ENCODE peak calls at places on chromosomes 7 and 10, in ten cellular contexts. B is ovary, V is upper lobe of right lung, U is fibroblast of the aortic adventitia, Y is HFFc6, K is WERI-Rb-1, D is right lobe of liver, H is osteocyte, M is B cell, A is GM20000. R is an unnamed sample.

GRCh38 chr10:73956476-73957338 is 41.2 kb upstream of the VCL start:
- DNase-seq in K (no peak), H (no peak), Y (peak), M (peak), D (no peak), A (peak), U (peak), B (no peak), V (no peak), R (no peak)

GRCh38 chr10:116723428-116724281 is 18.7 kb downstream of the HSPA12A start:
- DNase-seq in D (no peak), M (no peak), A (no peak), H (no peak), K (no peak), U (no peak), Y (no peak), V (no peak), B (no peak), R (no peak)

GRCh38 chr7:2530076-2530967 is 10.7 kb downstream of the LFNG start:
- DNase-seq in H (no peak), B (no peak), Y (no peak), D (no peak), V (peak), M (peak), A (peak), K (no peak), U (no peak), R (no peak)

GRCh38 chr7:156652886-156653568 is 12.5 kb downstream of the RNF32 start:
- DNase-seq in A (no peak), B (no peak), K (no peak), U (no peak), M (no peak), D (no peak), H (no peak), Y (peak), V (no peak), R (no peak)

GRCh38 chr7:79684384-79684783 is 230.9 kb upstream of the MAGI2 start:
- DNase-seq in M (no peak), V (no peak), D (no peak), A (no peak), K (no peak), U (no peak), H (no peak), Y (no peak), B (no peak), R (no peak)

GRCh38 chr10:100744136-100744979 is 1.0 kb upstream of the PAX2 start:
- DNase-seq in U (no peak), V (no peak), B (no peak), D (no peak), Y (no peak), K (no peak), A (peak), M (peak), H (no peak), R (no peak)

GRCh38 chr7:1227814-1228534 is 4.7 kb upstream of the UNCX start:
- DNase-seq in B (no peak), D (no peak), V (no peak), M (no peak), H (no peak), A (no peak), K (no peak), U (no peak), Y (no peak), R (no peak)

GRCh38 chr7:129072410-129073063 is 17.6 kb upstream of the TNPO3 start:
- DNase-seq in D (no peak), U (no peak), M (no peak), Y (no peak), A (peak), K (no peak), V (no peak), H (peak), B (no peak), R (no peak)

GRCh38 chr7:156474241-156474743 is 166.3 kb upstream of the RNF32 start:
- DNase-seq in V (no peak), M (no peak), A (no peak), U (no peak), B (no peak), H (peak), K (no peak), D (no peak), Y (peak), R (no peak)

GRCh38 chr10:69855346-69856163 is 53.8 kb downstream of the COL13A1 start:
- DNase-seq in B (no peak), U (peak), Y (no peak), D (no peak), V (no peak), A (no peak), K (no peak), M (no peak), H (no peak), R (no peak)

GRCh38 chr7:124643196-124643850 is 122.3 kb downstream of the GPR37 start:
- DNase-seq in V (no peak), B (no peak), A (no peak), K (no peak), U (no peak), H (no peak), D (no peak), Y (no peak), M (no peak), R (no peak)

GRCh38 chr7:106129291-106129690 is 17.2 kb upstream of the SYPL1 start:
- DNase-seq in M (no peak), D (no peak), Y (no peak), A (no peak), H (no peak), B (no peak), U (no peak), K (no peak), V (no peak), R (no peak)

GRCh38 chr10:124307531-124308350 is 111.0 kb downstream of the OAT start:
- DNase-seq in H (no peak), U (no peak), A (no peak), D (peak), K (no peak), M (no peak), B (no peak), Y (no peak), V (peak), R (peak)

GRCh38 chr7:102872460-102872859 is 40.3 kb upstream of the LRRC17 start:
- DNase-seq in U (peak), V (no peak), A (no peak), Y (peak), K (no peak), D (no peak), B (no peak), M (no peak), H (no peak), R (no peak)

GRCh38 chr7:29879609-29880008 is 73.3 kb downstream of the WIPF3 start:
- DNase-seq in V (no peak), U (peak), H (no peak), M (no peak), B (no peak), K (no peak), D (no peak), A (no peak), Y (peak), R (no peak)

GRCh38 chr10:112202561-112203241 is 19.1 kb upstream of the GPAM start:
- DNase-seq in A (peak), U (peak), B (no peak), Y (peak), K (no peak), M (no peak), H (no peak), V (no peak), D (no peak), R (no peak)

GRCh38 chr10:112614072-112614471 is 167.1 kb downstream of the VTI1A start:
- DNase-seq in M (no peak), B (no peak), A (no peak), V (no peak), U (no peak), D (no peak), Y (no peak), K (no peak), H (no peak), R (no peak)

GRCh38 chr7:37284805-37285211 is 163.9 kb downstream of the ELMO1 start:
- DNase-seq in V (peak), U (no peak), D (peak), A (peak), B (peak), M (peak), K (peak), H (no peak), Y (no peak), R (no peak)

GRCh38 chr10:101063548-101064414 is 2.0 kb downstream of the KAZALD1 start:
- DNase-seq in K (peak), D (no peak), U (no peak), B (no peak), H (no peak), M (no peak), A (no peak), Y (no peak), V (no peak), R (no peak)

GRCh38 chr10:13891542-13892431 is 305.0 kb downstream of the PRPF18 start:
- DNase-seq in B (no peak), K (peak), A (peak), D (no peak), M (peak), Y (no peak), H (no peak), V (peak), U (no peak), R (no peak)

GRCh38 chr10:22693371-22693784 is 21.0 kb downstream of the PIP4K2A start:
- DNase-seq in H (no peak), V (no peak), Y (peak), M (no peak), K (no peak), D (no peak), A (no peak), B (no peak), U (peak), R (no peak)

GRCh38 chr7:128458956-128459355 is 3.3 kb downstream of the HILPDA start:
- DNase-seq in D (no peak), M (no peak), V (no peak), A (peak), H (no peak), Y (no peak), B (no peak), K (no peak), U (no peak), R (no peak)

GRCh38 chr10:112227331-112227961 is 43.9 kb upstream of the GPAM start:
- DNase-seq in A (no peak), H (peak), K (no peak), V (no peak), D (peak), B (no peak), M (no peak), U (peak), Y (peak), R (no peak)

GRCh38 chr7:47294569-47295222 is 287.2 kb downstream of the TNS3 start:
- DNase-seq in H (no peak), A (no peak), K (no peak), B (no peak), M (no peak), V (no peak), Y (no peak), D (no peak), U (no peak), R (no peak)

GRCh38 chr10:131260452-131261211 is 50.9 kb downstream of the TCERG1L start:
- DNase-seq in D (no peak), B (no peak), H (no peak), V (no peak), U (no peak), K (no peak), A (no peak), M (no peak), Y (no peak), R (no peak)

GRCh38 chr7:99624487-99624886 is 7.7 kb downstream of the ZSCAN25 start:
- DNase-seq in M (no peak), V (no peak), B (no peak), K (no peak), A (no peak), H (peak), D (no peak), U (no peak), Y (no peak), R (no peak)

GRCh38 chr7:70343519-70343918 is 745.2 kb downstream of the AUTS2 start:
- DNase-seq in A (no peak), M (no peak), H (no peak), B (no peak), Y (no peak), D (no peak), V (no peak), U (no peak), K (no peak), R (no peak)

GRCh38 chr7:19919156-19920085 is 146.0 kb upstream of the TMEM196 start:
- DNase-seq in M (no peak), A (no peak), B (no peak), U (peak), D (no peak), Y (no peak), K (no peak), V (no peak), H (no peak), R (no peak)

GRCh38 chr7:727806-728460 is 852 bp upstream of the PRKAR1B start:
- DNase-seq in B (no peak), M (no peak), V (no peak), A (no peak), H (no peak), K (no peak), Y (no peak), D (no peak), U (peak), R (no peak)

GRCh38 chr10:123205041-123205440 is 50.8 kb downstream of the BUB3 start:
- DNase-seq in Y (no peak), H (no peak), K (no peak), D (no peak), B (no peak), U (no peak), A (no peak), M (no peak), V (no peak), R (no peak)

GRCh38 chr10:12852732-12853131 is 148.8 kb downstream of the CCDC3 start:
- DNase-seq in M (no peak), V (no peak), Y (no peak), U (peak), B (no peak), D (no peak), H (no peak), K (no peak), A (no peak), R (no peak)

GRCh38 chr7:21426286-21426957 is 1.5 kb upstream of the SP4 start:
- DNase-seq in Y (no peak), M (no peak), U (peak), A (no peak), D (no peak), H (no peak), K (no peak), V (no peak), B (no peak), R (no peak)

GRCh38 chr10:123995082-123995460 is 98.3 kb downstream of the CHST15 start:
- DNase-seq in V (peak), U (no peak), M (no peak), B (peak), K (no peak), H (no peak), Y (no peak), A (no peak), D (peak), R (no peak)

GRCh38 chr7:100825760-100826545 is 1.4 kb downstream of the EPHB4 start:
- DNase-seq in B (peak), V (no peak), K (peak), U (peak), A (peak), H (no peak), Y (peak), D (no peak), M (no peak), R (no peak)

GRCh38 chr10:5094265-5095205 is at the start of gene AKR1C3:
- DNase-seq in K (no peak), U (peak), V (no peak), M (peak), D (peak), A (no peak), B (no peak), Y (peak), H (no peak), R (no peak)

GRCh38 chr7:153193144-153193595 is 433.6 kb downstream of the ACTR3B start:
- DNase-seq in M (no peak), K (peak), H (no peak), V (peak), D (no peak), A (peak), U (no peak), B (no peak), Y (no peak), R (no peak)

GRCh38 chr10:3468919-3469638 is 296.5 kb upstream of the PITRM1 start:
- DNase-seq in A (no peak), M (no peak), K (no peak), Y (peak), H (no peak), V (peak), D (no peak), U (peak), B (peak), R (no peak)

GRCh38 chr7:133958822-133959221 is 168.3 kb upstream of the LRGUK start:
- DNase-seq in A (no peak), M (no peak), D (no peak), V (no peak), H (no peak), Y (no peak), U (no peak), K (no peak), B (no peak), R (no peak)

GRCh38 chr7:107643407-107643806 is 17.2 kb upstream of the SLC26A4 start:
- DNase-seq in K (no peak), H (no peak), U (peak), B (no peak), V (no peak), D (no peak), M (no peak), Y (peak), A (no peak), R (no peak)
- TF ChIP-seq CTCF in K (no peak), H (no peak), U (peak), B (no peak), V (no peak), D (no peak), M (no peak), Y (peak), A (no peak), R (no peak)

GRCh38 chr10:1369665-1370064 is 313.5 kb downstream of the WDR37 start:
- DNase-seq in M (no peak), B (no peak), U (no peak), K (no peak), H (peak), Y (no peak), A (no peak), D (no peak), V (no peak), R (no peak)

GRCh38 chr10:1367938-1368697 is 311.9 kb downstream of the WDR37 start:
- DNase-seq in H (peak), U (no peak), B (no peak), K (no peak), Y (no peak), M (no peak), A (peak), D (no peak), V (no peak), R (no peak)

GRCh38 chr10:1369197-1369596 is 313.0 kb downstream of the WDR37 start:
- DNase-seq in V (no peak), D (no peak), Y (no peak), U (no peak), B (no peak), M (no peak), H (peak), K (no peak), A (no peak), R (no peak)

GRCh38 chr10:1370298-1370697 is 314.1 kb downstream of the WDR37 start:
- DNase-seq in K (no peak), V (no peak), Y (no peak), D (no peak), H (no peak), A (no peak), M (no peak), B (no peak), U (no peak), R (no peak)

DNA sequence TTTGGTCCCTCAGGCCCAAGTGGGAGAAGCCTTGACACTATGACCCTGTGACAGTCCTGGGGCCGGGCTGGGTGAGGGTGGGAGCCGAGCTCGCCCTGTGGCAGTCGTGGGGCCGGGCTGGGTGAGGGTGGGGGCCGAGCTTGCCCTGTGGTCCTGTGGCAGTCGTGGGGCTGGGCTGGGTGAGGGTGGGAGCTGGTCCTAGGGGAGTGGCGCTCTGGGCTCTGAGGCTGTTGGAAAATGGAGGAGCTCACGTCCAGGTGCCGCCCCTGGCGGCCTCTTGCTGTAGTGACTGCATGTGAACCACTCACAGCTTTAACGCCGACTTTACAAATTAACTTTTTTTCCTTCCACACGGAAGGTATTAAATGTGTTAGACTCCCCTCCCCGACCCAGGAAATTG is 312.6 kb downstream of the WDR37 start:
- DNase-seq in B (no peak), U (no peak), M (peak), Y (no peak), A (peak), V (no peak), D (no peak), H (peak), K (peak), R (no peak)
- TF ChIP-seq CTCF in B (no peak), U (no peak), M (peak), Y (peak), A (peak), V (peak), D (peak), H (peak), K (peak), R (no peak)

GRCh38 chr10:815338-816104 is 116.0 kb downstream of the LARP4B start:
- DNase-seq in B (no peak), D (no peak), H (no peak), U (no peak), K (no peak), A (no peak), M (no peak), V (no peak), Y (no peak), R (no peak)
- TF ChIP-seq CTCF in B (no peak), D (no peak), H (peak), U (peak), K (no peak), A (no peak), M (no peak), V (no peak), Y (peak), R (no peak)

GRCh38 chr7:43439631-43440401 is 143.1 kb upstream of the STK17A start:
- DNase-seq in H (no peak), Y (peak), V (peak), M (peak), K (peak), B (no peak), D (peak), U (peak), A (peak), R (no peak)
- TF ChIP-seq CTCF in H (peak), Y (peak), V (peak), M (peak), K (peak), B (no peak), D (peak), U (peak), A (peak), R (no peak)

GRCh38 chr7:24894670-24895221 is 85.2 kb downstream of the OSBPL3 start:
- DNase-seq in Y (no peak), A (no peak), K (no peak), H (no peak), M (no peak), V (no peak), D (no peak), B (no peak), U (peak), R (no peak)
- TF ChIP-seq CTCF in Y (peak), A (no peak), K (peak), H (peak), M (no peak), V (peak), D (peak), B (no peak), U (peak), R (no peak)

GRCh38 chr10:118116555-118117311 is 70.0 kb upstream of the RAB11FIP2 start:
- DNase-seq in U (no peak), M (no peak), A (no peak), D (no peak), H (no peak), B (peak), V (no peak), K (peak), Y (no peak), R (no peak)

GRCh38 chr10:118114992-118115391 is 68.3 kb upstream of the RAB11FIP2 start:
- DNase-seq in V (no peak), D (no peak), B (no peak), U (no peak), H (no peak), A (no peak), Y (no peak), K (no peak), M (no peak), R (no peak)

DNA sequence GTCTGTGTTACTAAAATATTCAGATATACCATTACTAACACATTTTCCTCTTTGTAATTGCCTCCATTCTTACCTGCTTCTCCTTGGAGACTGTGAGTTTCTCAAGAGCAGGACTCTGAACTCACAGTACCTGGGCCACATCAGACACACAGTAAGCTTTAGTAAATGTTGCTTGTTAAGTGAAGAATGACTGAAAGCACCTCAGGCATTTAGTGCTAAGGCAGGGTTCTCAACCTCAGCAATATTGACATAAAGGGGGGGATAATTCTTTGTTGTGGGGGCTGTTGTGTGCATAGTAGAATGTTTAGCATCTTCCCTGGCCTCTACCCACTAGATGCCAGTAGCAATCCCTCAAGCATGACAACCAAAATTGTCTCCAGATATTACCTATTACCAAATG is 72.0 kb upstream of the RAB11FIP2 start:
- DNase-seq in M (no peak), D (no peak), B (no peak), V (no peak), Y (no peak), U (no peak), A (no peak), H (no peak), K (no peak), R (no peak)
- TF ChIP-seq CTCF in M (no peak), D (no peak), B (no peak), V (no peak), Y (no peak), U (no peak), A (no peak), H (no peak), K (no peak), R (no peak)

GRCh38 chr10:128530301-128530700 is 404.1 kb upstream of the MKI67 start:
- DNase-seq in U (no peak), B (no peak), K (no peak), Y (no peak), V (no peak), A (no peak), M (no peak), D (no peak), H (no peak), R (no peak)
- TF ChIP-seq CTCF in U (peak), B (no peak), K (peak), Y (peak), V (peak), A (peak), M (peak), D (peak), H (peak), R (no peak)

R was measured in omental fat pad.